ENCODE peak calls at places on chromosomes 2 and 18, in six cellular contexts. E is choroid plexus epithelial cell, X is endodermal cell, W is dorsolateral prefrontal cortex, Y is progenitor cell of endocrine pancreas, P is mucosa of descending colon. N is an unnamed sample.

GRCh38 chr2:12005886-12006681 is 259.7 kb downstream of the LPIN1 start:
- DNase-seq in P (no peak), Y (no peak), W (no peak), X (peak; percentile 63), E (peak; percentile 89), N (no peak)

GRCh38 chr2:218448934-218449333 is 30.0 kb downstream of the VIL1 start:
- DNase-seq in Y (no peak), E (peak; percentile 20), W (no peak), X (no peak), P (no peak), N (no peak)

GRCh38 chr2:1283856-1284255 is 129.4 kb upstream of the TPO start:
- DNase-seq in E (no peak), Y (no peak), W (no peak), X (no peak), P (no peak), N (no peak)

GRCh38 chr2:107412981-107413380 is 413.7 kb upstream of the RGPD4 start:
- DNase-seq in P (no peak), E (peak; percentile 26), Y (no peak), W (no peak), X (no peak), N (no peak)

GRCh38 chr2:120384486-120385354 is 38.8 kb downstream of the INHBB start:
- DNase-seq in E (no peak), X (peak; percentile 50), Y (no peak), P (no peak), W (no peak), N (no peak)

GRCh38 chr2:42937171-42937875 is 144.9 kb upstream of the HAAO start:
- DNase-seq in X (peak; percentile 71), P (peak; percentile 23), W (no peak), E (no peak), Y (no peak), N (no peak)

GRCh38 chr2:198807131-198807530 is 650.6 kb downstream of the SATB2 start:
- DNase-seq in X (no peak), W (no peak), P (no peak), E (no peak), Y (no peak), N (peak; percentile 43)

GRCh38 chr2:217017788-217018187 is 157.9 kb upstream of the TNP1 start:
- DNase-seq in W (no peak), Y (no peak), E (no peak), P (no peak), X (no peak), N (no peak)

GRCh38 chr2:26580151-26580550 is 61.0 kb downstream of the CIB4 start:
- DNase-seq in W (no peak), Y (no peak), E (no peak), P (peak; percentile 17), X (peak; percentile 35), N (no peak)

GRCh38 chr2:119366161-119366648 is 429 bp downstream of the C2orf76 start:
- DNase-seq in X (no peak), Y (no peak), W (peak; percentile 34), P (no peak), E (peak; percentile 42), N (no peak)

GRCh38 chr2:65790676-65790935 is 358.2 kb upstream of the SPRED2 start:
- DNase-seq in W (no peak), X (no peak), Y (no peak), E (no peak), P (no peak), N (no peak)

GRCh38 chr2:65453916-65454315 is 21.5 kb upstream of the SPRED2 start:
- DNase-seq in Y (no peak), P (no peak), X (no peak), W (no peak), E (no peak), N (no peak)

GRCh38 chr2:169933124-169933711 is 106.0 kb downstream of the UBR3 start:
- DNase-seq in Y (no peak), W (no peak), P (no peak), X (no peak), E (peak; percentile 75), N (peak; percentile 14)

GRCh38 chr2:7379799-7380198 is 462.6 kb downstream of the RNF144A start:
- DNase-seq in E (no peak), W (no peak), X (peak; percentile 66), Y (no peak), P (no peak), N (no peak)
- TF ChIP-seq CTCF in E (no peak), W (no peak), X (peak; percentile 54), Y (no peak), P (no peak), N (no peak)

GRCh38 chr2:131040661-131041401 is 52.4 kb downstream of the FAM168B start:
- DNase-seq in X (peak; percentile 74), E (peak; percentile 66), P (no peak), Y (no peak), W (no peak), N (no peak)
- TF ChIP-seq CTCF in X (peak; percentile 60), E (peak; percentile 57), P (no peak), Y (peak; percentile 33), W (no peak), N (no peak)

GRCh38 chr18:23776306-23776705 is 87.1 kb downstream of the LAMA3 start:
- DNase-seq in E (peak; percentile 14), X (peak; percentile 24), P (no peak), Y (no peak), W (no peak), N (no peak)

GRCh38 chr18:23784811-23785245 is 95.6 kb downstream of the LAMA3 start:
- DNase-seq in P (no peak), W (no peak), E (peak; percentile 71), Y (no peak), X (no peak), N (peak; percentile 59)

GRCh38 chr18:23778828-23779227 is 89.6 kb downstream of the LAMA3 start:
- DNase-seq in X (no peak), Y (no peak), E (no peak), P (no peak), W (no peak), N (no peak)

GRCh38 chr18:23779696-23780303 is 90.5 kb downstream of the LAMA3 start:
- DNase-seq in Y (no peak), P (no peak), E (peak; percentile 52), X (peak; percentile 66), W (no peak), N (no peak)
- TF ChIP-seq CTCF in Y (no peak), P (no peak), E (no peak), X (peak; percentile 68), W (no peak), N (no peak)

GRCh38 chr2:103161456-103162289 is 399.8 kb downstream of the TMEM182 start:
- DNase-seq in E (peak; percentile 67), Y (no peak), W (peak; percentile 34), X (peak; percentile 66), P (no peak), N (peak; percentile 14)

GRCh38 chr2:103167599-103167998 is 405.8 kb downstream of the TMEM182 start:
- DNase-seq in P (no peak), X (no peak), E (no peak), Y (no peak), W (no peak), N (no peak)

GRCh38 chr2:103169856-103170255 is 408.0 kb downstream of the TMEM182 start:
- DNase-seq in Y (no peak), X (no peak), W (no peak), E (no peak), P (no peak), N (no peak)

GRCh38 chr2:103166406-103167324 is 404.8 kb downstream of the TMEM182 start:
- DNase-seq in W (no peak), P (no peak), Y (no peak), X (no peak), E (no peak), N (no peak)

DNA sequence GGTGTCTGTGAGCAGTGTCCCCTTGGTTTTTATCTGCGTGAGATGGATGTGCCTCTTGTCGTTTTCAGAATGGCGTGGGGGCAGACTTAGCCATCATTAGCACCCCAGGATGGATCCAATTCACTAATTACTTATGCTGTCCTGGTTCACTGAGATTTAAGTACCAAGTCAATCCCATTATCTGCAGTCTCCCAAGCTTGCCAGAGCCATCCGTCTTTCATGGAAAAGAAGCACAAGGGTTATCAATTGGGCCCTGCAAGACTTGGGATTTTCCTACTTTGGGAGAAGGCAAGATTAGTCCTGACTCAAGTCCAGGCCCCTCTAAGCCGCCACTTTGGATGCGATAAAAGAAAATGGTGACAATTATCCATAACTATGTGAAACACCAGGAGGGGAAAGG is 404.0 kb downstream of the TMEM182 start:
- DNase-seq in Y (no peak), E (no peak), W (no peak), P (no peak), X (no peak), N (no peak)
- TF ChIP-seq CTCF in Y (no peak), E (no peak), W (no peak), P (no peak), X (no peak), N (no peak)

GRCh38 chr18:60413944-60414547 is 41.5 kb upstream of the MC4R start:
- DNase-seq in Y (no peak), W (no peak), E (peak; percentile 58), X (peak; percentile 79), P (no peak), N (no peak)
- TF ChIP-seq CTCF in Y (peak; percentile 53), W (no peak), E (peak; percentile 82), X (peak; percentile 83), P (no peak), N (peak; percentile 65)

GRCh38 chr2:165839610-165840009 is 45.6 kb upstream of the GALNT3 start:
- DNase-seq in X (no peak), P (no peak), W (no peak), E (peak; percentile 46), Y (no peak), N (no peak)
- TF ChIP-seq CTCF in X (no peak), P (no peak), W (no peak), E (peak; percentile 12), Y (no peak), N (no peak)

DNA sequence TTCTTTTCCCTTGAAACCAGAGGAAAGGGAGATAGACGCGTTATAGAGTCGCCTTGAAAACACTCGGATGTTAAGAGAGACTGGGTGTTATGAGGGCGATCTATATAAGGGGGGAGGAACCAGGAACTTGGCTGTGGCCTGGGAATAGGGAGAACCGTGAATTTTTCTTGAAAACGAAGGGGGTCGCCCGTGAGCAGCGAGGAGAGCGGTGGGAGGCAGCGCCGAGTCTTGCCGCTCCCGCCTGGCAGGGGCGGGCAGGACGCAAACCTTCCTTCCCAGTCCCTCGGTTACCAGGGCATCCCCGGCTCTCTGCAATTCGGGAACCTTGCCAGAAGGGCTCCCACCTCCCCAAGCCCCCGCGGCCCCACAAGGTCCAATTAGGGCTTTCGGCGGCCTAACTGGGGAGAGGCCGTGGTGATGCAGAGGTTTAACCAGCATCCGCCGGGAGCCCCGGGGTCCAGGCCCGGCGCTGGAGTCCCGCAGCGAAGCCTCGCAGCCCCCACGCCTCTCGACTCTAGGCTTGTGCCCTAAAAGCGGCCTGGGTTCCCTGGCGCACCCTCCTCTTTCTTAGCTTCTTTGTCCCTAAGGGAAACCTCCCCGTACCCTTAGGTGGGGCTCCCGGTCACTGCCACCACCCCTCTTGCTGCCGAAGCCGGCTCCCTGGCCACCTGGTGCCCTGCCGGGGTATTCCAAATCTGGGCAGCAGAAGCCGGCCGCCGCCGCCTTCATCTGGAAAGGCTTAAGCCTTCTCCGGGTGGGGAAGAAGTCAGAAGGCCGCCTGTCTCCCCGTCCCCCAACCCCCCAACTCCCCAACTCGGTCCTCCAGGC is 708 bp upstream of the FHOD3 start:
- DNase-seq in W (peak; percentile 55), X (peak; percentile 93), Y (peak; percentile 52), E (peak; percentile 79), P (peak; percentile 60), N (peak; percentile 50)
- TF ChIP-seq CTCF in W (peak; percentile 47), X (peak; percentile 64), Y (peak; percentile 55), E (peak; percentile 70), P (no peak), N (peak; percentile 70)

N was measured in AG09309.